ENCODE peak calls at places on chromosomes 2 and 18, in nine cellular contexts. Y is fibroblast of lung, K is lower lobe of right lung, Z is AG04450, N is hepatocyte, W is tibial artery, V is uterus, Q is cardiac muscle cell, U is small intestine. I is an unnamed sample.

GRCh38 chr2:236309669-236310029 is 45.4 kb upstream of the ASB18 start:
- DNase-seq in Y (peak), K (no peak), Z (no peak), N (peak), W (no peak), V (no peak), Q (peak), U (peak), I (no peak)

GRCh38 chr2:62372824-62373223 is 133.2 kb downstream of the TMEM17 start:
- DNase-seq in Y (no peak), K (no peak), Z (no peak), N (no peak), W (no peak), V (no peak), Q (no peak), U (no peak), I (no peak)

GRCh38 chr2:20584045-20584636 is 66.8 kb downstream of the HS1BP3 start:
- DNase-seq in Y (no peak), K (no peak), Z (peak), N (no peak), W (no peak), V (no peak), Q (no peak), U (no peak), I (peak)

GRCh38 chr2:195458936-195459335 is 198.1 kb upstream of the SLC39A10 start:
- DNase-seq in Y (peak), K (no peak), Z (no peak), N (no peak), W (no peak), V (no peak), Q (no peak), U (no peak), I (no peak)

GRCh38 chr2:172821370-172822338 is 86.0 kb downstream of the RAPGEF4 start:
- DNase-seq in Y (peak), K (no peak), Z (no peak), N (no peak), W (no peak), V (peak), Q (no peak), U (no peak), I (no peak)

GRCh38 chr2:53512071-53512841 is 255.3 kb upstream of the CHAC2 start:
- DNase-seq in Y (peak), K (no peak), Z (peak), N (no peak), W (no peak), V (no peak), Q (no peak), U (no peak), I (no peak)

GRCh38 chr2:228700638-228701037 is 519.2 kb upstream of the SPHKAP start:
- DNase-seq in Y (peak), K (no peak), Z (no peak), N (no peak), W (no peak), V (no peak), Q (no peak), U (no peak), I (no peak)

GRCh38 chr2:142880275-142880674 is 2.8 kb downstream of the KYNU start:
- DNase-seq in Y (peak), K (no peak), Z (no peak), N (no peak), W (no peak), V (no peak), Q (no peak), U (no peak), I (no peak)

GRCh38 chr2:100195942-100196341 is 53.6 kb upstream of the AFF3 start:
- DNase-seq in Y (peak), K (no peak), Z (no peak), N (no peak), W (no peak), V (no peak), Q (no peak), U (no peak), I (no peak)

GRCh38 chr2:55490554-55490953 is 29.0 kb upstream of the CFAP36 start:
- DNase-seq in Y (peak), K (no peak), Z (peak), N (peak), W (no peak), V (no peak), Q (no peak), U (peak), I (peak)

DNA sequence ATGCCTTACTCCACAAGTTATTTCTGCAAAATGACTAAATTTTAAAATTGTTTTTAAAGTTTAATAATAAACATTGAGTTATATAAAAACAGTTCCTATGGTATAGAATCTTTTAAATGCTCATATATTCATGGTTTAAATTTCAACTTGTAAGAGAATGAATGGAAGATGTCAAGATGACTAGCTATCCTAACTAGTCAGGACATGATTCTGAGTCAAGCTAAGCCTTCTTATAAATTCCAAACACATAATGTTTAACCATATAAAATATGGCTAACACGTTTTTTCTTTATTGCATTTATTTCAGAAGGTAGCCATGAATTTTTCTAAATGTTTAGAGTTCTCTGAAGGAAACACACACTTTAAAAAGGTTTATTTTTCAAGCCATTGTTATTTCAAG is 320.4 kb downstream of the CBLN2 start:
- DNase-seq in Y (no peak), K (no peak), Z (no peak), N (no peak), W (no peak), V (no peak), Q (no peak), U (no peak), I (no peak)
- H3K27ac ChIP-seq in Y (no peak), K (no peak), Z (no peak), N (no peak), W (no peak), V (no peak), Q (no peak), U (no peak), I (no peak)

GRCh38 chr2:36087344-36087743 is 268.2 kb upstream of the CRIM1 start:
- DNase-seq in Y (no peak), K (no peak), Z (no peak), N (no peak), W (no peak), V (no peak), Q (no peak), U (no peak), I (no peak)
- H3K27ac ChIP-seq in Y (no peak), K (no peak), Z (no peak), N (no peak), W (no peak), V (no peak), Q (no peak), U (no peak), I (no peak)

GRCh38 chr18:76435321-76435989 is 59.6 kb downstream of the ZNF516 start:
- DNase-seq in Y (no peak), K (no peak), Z (no peak), N (no peak), W (no peak), V (no peak), Q (no peak), U (no peak), I (no peak)

GRCh38 chr18:76436342-76436741 is 58.7 kb downstream of the ZNF516 start:
- DNase-seq in Y (no peak), K (no peak), Z (no peak), N (no peak), W (no peak), V (no peak), Q (no peak), U (no peak), I (no peak)

GRCh38 chr18:76433788-76434187 is 61.3 kb downstream of the ZNF516 start:
- DNase-seq in Y (no peak), K (no peak), Z (no peak), N (no peak), W (no peak), V (no peak), Q (no peak), U (no peak), I (no peak)

GRCh38 chr18:76432970-76433767 is 61.9 kb downstream of the ZNF516 start:
- DNase-seq in Y (no peak), K (no peak), Z (no peak), N (no peak), W (no peak), V (no peak), Q (no peak), U (no peak), I (no peak)

GRCh38 chr18:76434452-76434851 is 60.6 kb downstream of the ZNF516 start:
- DNase-seq in Y (no peak), K (no peak), Z (no peak), N (no peak), W (no peak), V (no peak), Q (no peak), U (no peak), I (no peak)
- H3K27ac ChIP-seq in Y (no peak), K (no peak), Z (no peak), N (no peak), W (no peak), V (peak), Q (no peak), U (no peak), I (no peak)

GRCh38 chr2:200450288-200450687 is 59.6 kb downstream of the KCTD18 start:
- DNase-seq in Y (no peak), K (no peak), Z (no peak), N (no peak), W (no peak), V (no peak), Q (no peak), U (no peak), I (no peak)

GRCh38 chr2:200453142-200453852 is 56.6 kb downstream of the KCTD18 start:
- DNase-seq in Y (no peak), K (no peak), Z (no peak), N (no peak), W (no peak), V (no peak), Q (no peak), U (no peak), I (no peak)

GRCh38 chr2:200451506-200451905 is 58.4 kb downstream of the KCTD18 start:
- DNase-seq in Y (no peak), K (no peak), Z (no peak), N (no peak), W (no peak), V (no peak), Q (no peak), U (no peak), I (no peak)

GRCh38 chr2:200453853-200454524 is 55.9 kb downstream of the KCTD18 start:
- DNase-seq in Y (peak), K (no peak), Z (no peak), N (no peak), W (no peak), V (no peak), Q (no peak), U (no peak), I (no peak)

DNA sequence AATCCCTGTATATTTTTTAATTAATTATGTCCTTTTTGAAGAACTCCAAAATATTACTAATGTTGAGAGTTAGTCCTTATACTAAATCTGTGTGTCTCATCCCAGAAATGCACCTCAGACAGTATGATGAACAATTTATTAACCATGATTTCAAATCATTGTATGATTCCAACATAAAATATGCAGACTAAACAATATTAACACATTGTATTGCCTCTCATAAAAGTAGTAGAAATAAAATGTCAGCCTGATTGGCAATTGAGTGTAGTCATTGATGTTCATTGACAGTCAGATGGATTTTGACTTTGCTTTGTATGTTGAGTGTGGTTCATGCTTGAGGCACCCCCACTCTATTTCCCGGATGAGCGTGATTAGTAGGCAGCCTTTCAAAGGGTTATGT is 57.5 kb downstream of the KCTD18 start:
- DNase-seq in Y (no peak), K (no peak), Z (no peak), N (no peak), W (no peak), V (no peak), Q (no peak), U (no peak), I (no peak)
- H3K27ac ChIP-seq in Y (no peak), K (no peak), Z (no peak), N (no peak), W (no peak), V (no peak), Q (no peak), U (no peak), I (no peak)

I was measured in ovary.